ENCODE peak calls at places on chromosomes 3 and 15, in six cellular contexts. B is ecto neural progenitor cell, L is WTC11, F is NCI-H446, Z is NCI-H774, P is GM04504. I is an unnamed sample.

GRCh38 chr3:126442849-126443229 is 32.9 kb downstream of the ZXDC start:
- DNase-seq in L (no peak), F (no peak), B (no peak), P (no peak), Z (no peak), I (no peak)

GRCh38 chr3:194129581-194130133 is 6.3 kb upstream of the HES1 start:
- DNase-seq in Z (no peak), F (peak), L (peak), P (peak), B (peak), I (no peak)

GRCh38 chr15:66359740-66360139 is 3.3 kb upstream of the TIPIN start:
- DNase-seq in Z (no peak), F (no peak), B (no peak), L (no peak), P (no peak), I (no peak)

GRCh38 chr3:101229681-101230080 is 90.7 kb downstream of the IMPG2 start:
- DNase-seq in Z (no peak), F (no peak), B (no peak), P (no peak), L (no peak), I (no peak)

GRCh38 chr3:15291589-15292541 is 40.5 kb downstream of the SH3BP5 start:
- DNase-seq in L (no peak), B (no peak), F (peak), P (no peak), Z (no peak), I (no peak)

GRCh38 chr3:76990606-76991005 is 49.3 kb upstream of the ROBO2 start:
- DNase-seq in P (no peak), L (no peak), F (no peak), Z (no peak), B (no peak), I (no peak)

GRCh38 chr15:101461097-101461496 is 28.4 kb downstream of the PCSK6 start:
- DNase-seq in L (no peak), B (no peak), P (no peak), F (no peak), Z (no peak), I (no peak)

GRCh38 chr15:74173545-74174215 is at the start of gene ISLR:
- DNase-seq in L (peak), Z (no peak), F (peak), B (no peak), P (no peak), I (no peak)

GRCh38 chr15:58276924-58277323 is 138.7 kb downstream of the AQP9 start:
- DNase-seq in B (no peak), P (no peak), L (no peak), F (no peak), Z (no peak), I (no peak)

GRCh38 chr15:88498991-88499390 is 31.5 kb downstream of the MRPS11 start:
- DNase-seq in Z (peak), L (no peak), P (no peak), B (no peak), F (no peak), I (no peak)

GRCh38 chr3:62169871-62170660 is 203.3 kb downstream of the FEZF2 start:
- DNase-seq in B (no peak), L (no peak), F (no peak), Z (no peak), P (no peak), I (no peak)

GRCh38 chr3:48402281-48402732 is 27.6 kb downstream of the PLXNB1 start:
- DNase-seq in L (no peak), Z (no peak), B (no peak), F (no peak), P (peak), I (no peak)

GRCh38 chr3:55204417-55204816 is 276.6 kb upstream of the LRTM1 start:
- DNase-seq in F (no peak), Z (no peak), B (no peak), P (no peak), L (no peak), I (no peak)

GRCh38 chr15:36831125-36831914 is 251.9 kb downstream of the CDIN1 start:
- DNase-seq in L (no peak), Z (no peak), P (peak), F (no peak), B (no peak), I (no peak)

GRCh38 chr3:94303897-94304296 is 241.0 kb downstream of the NSUN3 start:
- DNase-seq in Z (no peak), P (no peak), F (peak), B (no peak), L (peak), I (no peak)

GRCh38 chr3:178655488-178655887 is 119.3 kb downstream of the KCNMB2 start:
- DNase-seq in Z (no peak), B (no peak), F (no peak), P (no peak), L (no peak), I (no peak)